ENCODE peak calls at places on chromosomes 12 and 14, in eight cellular contexts. One of them, this sample, is unnamed.

GRCh38 chr12:118960161-118960560 is 21.2 kb upstream of the SRRM4 start:
- DNase-seq in body of pancreas: no peak
- DNase-seq in pancreas: no peak
- DNase-seq in hepatocyte: no peak
- DNase-seq in esophagus squamous epithelium: no peak
- DNase-seq in foreskin keratinocyte: no peak
- DNase-seq in upper lobe of left lung: no peak
- DNase-seq in dorsolateral prefrontal cortex: peak
- DNase-seq in this sample: no peak

GRCh38 chr12:92541024-92541423 is 161.8 kb upstream of the PLEKHG7 start:
- DNase-seq in esophagus squamous epithelium: no peak
- DNase-seq in pancreas: no peak
- DNase-seq in upper lobe of left lung: no peak
- DNase-seq in body of pancreas: no peak
- DNase-seq in foreskin keratinocyte: no peak
- DNase-seq in hepatocyte: no peak
- DNase-seq in dorsolateral prefrontal cortex: no peak
- DNase-seq in this sample: no peak

GRCh38 chr12:120399531-120399930 is 30.6 kb upstream of the MSI1 start:
- DNase-seq in pancreas: no peak
- DNase-seq in upper lobe of left lung: no peak
- DNase-seq in dorsolateral prefrontal cortex: no peak
- DNase-seq in foreskin keratinocyte: peak
- DNase-seq in body of pancreas: no peak
- DNase-seq in hepatocyte: no peak
- DNase-seq in esophagus squamous epithelium: no peak
- DNase-seq in this sample: no peak

GRCh38 chr12:54680374-54680773 is 32.2 kb upstream of the DCD start:
- DNase-seq in body of pancreas: peak
- DNase-seq in esophagus squamous epithelium: no peak
- DNase-seq in pancreas: peak
- DNase-seq in upper lobe of left lung: no peak
- DNase-seq in dorsolateral prefrontal cortex: no peak
- DNase-seq in hepatocyte: no peak
- DNase-seq in foreskin keratinocyte: no peak
- DNase-seq in this sample: peak

GRCh38 chr14:102363182-102363952 is 626 bp downstream of the TECPR2 start:
- DNase-seq in dorsolateral prefrontal cortex: no peak
- DNase-seq in esophagus squamous epithelium: no peak
- DNase-seq in upper lobe of left lung: peak
- DNase-seq in body of pancreas: no peak
- DNase-seq in hepatocyte: peak
- DNase-seq in pancreas: no peak
- DNase-seq in foreskin keratinocyte: peak
- DNase-seq in this sample: peak

GRCh38 chr14:65290830-65291229 is 121.7 kb upstream of the FUT8 start:
- DNase-seq in pancreas: no peak
- DNase-seq in esophagus squamous epithelium: no peak
- DNase-seq in upper lobe of left lung: no peak
- DNase-seq in body of pancreas: no peak
- DNase-seq in dorsolateral prefrontal cortex: no peak
- DNase-seq in foreskin keratinocyte: peak
- DNase-seq in hepatocyte: no peak
- DNase-seq in this sample: peak

GRCh38 chr12:71197460-71197859 is 39.7 kb upstream of the TSPAN8 start:
- DNase-seq in upper lobe of left lung: no peak
- DNase-seq in hepatocyte: no peak
- DNase-seq in dorsolateral prefrontal cortex: no peak
- DNase-seq in foreskin keratinocyte: peak
- DNase-seq in esophagus squamous epithelium: no peak
- DNase-seq in body of pancreas: no peak
- DNase-seq in pancreas: no peak
- DNase-seq in this sample: no peak

GRCh38 chr12:95131589-95132335 is 58.3 kb upstream of the NR2C1 start:
- DNase-seq in upper lobe of left lung: no peak
- DNase-seq in foreskin keratinocyte: no peak
- DNase-seq in body of pancreas: no peak
- DNase-seq in pancreas: no peak
- DNase-seq in hepatocyte: no peak
- DNase-seq in esophagus squamous epithelium: no peak
- DNase-seq in dorsolateral prefrontal cortex: no peak
- DNase-seq in this sample: no peak

GRCh38 chr14:61145258-61145902 is 135.8 kb downstream of the TMEM30B start:
- DNase-seq in upper lobe of left lung: no peak
- DNase-seq in pancreas: no peak
- DNase-seq in body of pancreas: no peak
- DNase-seq in foreskin keratinocyte: peak
- DNase-seq in dorsolateral prefrontal cortex: no peak
- DNase-seq in esophagus squamous epithelium: no peak
- DNase-seq in hepatocyte: peak
- DNase-seq in this sample: peak

GRCh38 chr12:64160718-64161060 is 61.4 kb downstream of the KICS2 start:
- DNase-seq in esophagus squamous epithelium: no peak
- DNase-seq in dorsolateral prefrontal cortex: no peak
- DNase-seq in body of pancreas: no peak
- DNase-seq in upper lobe of left lung: no peak
- DNase-seq in foreskin keratinocyte: peak
- DNase-seq in pancreas: no peak
- DNase-seq in hepatocyte: no peak
- DNase-seq in this sample: peak

GRCh38 chr14:71931492-71932228 is 569 bp upstream of the RGS6 start:
- DNase-seq in upper lobe of left lung: no peak
- DNase-seq in foreskin keratinocyte: peak
- DNase-seq in pancreas: no peak
- DNase-seq in dorsolateral prefrontal cortex: peak
- DNase-seq in hepatocyte: no peak
- DNase-seq in esophagus squamous epithelium: no peak
- DNase-seq in body of pancreas: no peak
- DNase-seq in this sample: no peak

GRCh38 chr14:95156765-95157194 is 549 bp downstream of the DICER1 start:
- DNase-seq in hepatocyte: peak
- DNase-seq in body of pancreas: peak
- DNase-seq in upper lobe of left lung: peak
- DNase-seq in dorsolateral prefrontal cortex: no peak
- DNase-seq in foreskin keratinocyte: no peak
- DNase-seq in pancreas: peak
- DNase-seq in esophagus squamous epithelium: no peak
- DNase-seq in this sample: peak

GRCh38 chr12:98838282-98838681 is 193.2 kb downstream of the APAF1 start:
- DNase-seq in body of pancreas: no peak
- DNase-seq in esophagus squamous epithelium: no peak
- DNase-seq in dorsolateral prefrontal cortex: peak
- DNase-seq in hepatocyte: no peak
- DNase-seq in foreskin keratinocyte: no peak
- DNase-seq in upper lobe of left lung: no peak
- DNase-seq in pancreas: no peak
- DNase-seq in this sample: no peak

GRCh38 chr12:121812320-121812871 is 8.6 kb downstream of the SETD1B start:
- DNase-seq in hepatocyte: peak
- DNase-seq in pancreas: peak
- DNase-seq in esophagus squamous epithelium: no peak
- DNase-seq in foreskin keratinocyte: peak
- DNase-seq in dorsolateral prefrontal cortex: peak
- DNase-seq in body of pancreas: peak
- DNase-seq in upper lobe of left lung: peak
- DNase-seq in this sample: peak

GRCh38 chr12:111313833-111314259 is 55.0 kb downstream of the PHETA1 start:
- DNase-seq in body of pancreas: peak
- DNase-seq in foreskin keratinocyte: peak
- DNase-seq in hepatocyte: peak
- DNase-seq in upper lobe of left lung: peak
- DNase-seq in pancreas: peak
- DNase-seq in esophagus squamous epithelium: no peak
- DNase-seq in dorsolateral prefrontal cortex: peak
- DNase-seq in this sample: peak

GRCh38 chr12:13534645-13535398 is 338.3 kb downstream of the EMP1 start:
- DNase-seq in body of pancreas: peak
- DNase-seq in upper lobe of left lung: peak
- DNase-seq in dorsolateral prefrontal cortex: peak
- DNase-seq in foreskin keratinocyte: peak
- DNase-seq in pancreas: peak
- DNase-seq in esophagus squamous epithelium: no peak
- DNase-seq in hepatocyte: peak
- DNase-seq in this sample: peak

GRCh38 chr12:40587970-40588369 is 104.3 kb upstream of the CNTN1 start:
- DNase-seq in esophagus squamous epithelium: no peak
- DNase-seq in pancreas: no peak
- DNase-seq in upper lobe of left lung: no peak
- DNase-seq in hepatocyte: no peak
- DNase-seq in foreskin keratinocyte: peak
- DNase-seq in dorsolateral prefrontal cortex: no peak
- DNase-seq in body of pancreas: no peak
- DNase-seq in this sample: no peak

GRCh38 chr12:40336573-40337199 is 111.9 kb downstream of the LRRK2 start:
- DNase-seq in pancreas: no peak
- DNase-seq in body of pancreas: no peak
- DNase-seq in esophagus squamous epithelium: no peak
- DNase-seq in foreskin keratinocyte: peak
- DNase-seq in dorsolateral prefrontal cortex: no peak
- DNase-seq in hepatocyte: peak
- DNase-seq in upper lobe of left lung: no peak
- DNase-seq in this sample: peak

GRCh38 chr12:130162267-130162666 is at the start of gene FZD10:
- DNase-seq in body of pancreas: peak
- DNase-seq in upper lobe of left lung: peak
- DNase-seq in hepatocyte: peak
- DNase-seq in pancreas: peak
- DNase-seq in foreskin keratinocyte: peak
- DNase-seq in esophagus squamous epithelium: no peak
- DNase-seq in dorsolateral prefrontal cortex: no peak
- DNase-seq in this sample: peak
- H3K27ac ChIP-seq in body of pancreas: no peak
- H3K27ac ChIP-seq in upper lobe of left lung: no peak
- H3K27ac ChIP-seq in hepatocyte: peak
- H3K27ac ChIP-seq in pancreas: no peak
- H3K27ac ChIP-seq in foreskin keratinocyte: no peak
- H3K27ac ChIP-seq in esophagus squamous epithelium: peak
- H3K27ac ChIP-seq in dorsolateral prefrontal cortex: no peak
- H3K27ac ChIP-seq in this sample: no peak

DNA sequence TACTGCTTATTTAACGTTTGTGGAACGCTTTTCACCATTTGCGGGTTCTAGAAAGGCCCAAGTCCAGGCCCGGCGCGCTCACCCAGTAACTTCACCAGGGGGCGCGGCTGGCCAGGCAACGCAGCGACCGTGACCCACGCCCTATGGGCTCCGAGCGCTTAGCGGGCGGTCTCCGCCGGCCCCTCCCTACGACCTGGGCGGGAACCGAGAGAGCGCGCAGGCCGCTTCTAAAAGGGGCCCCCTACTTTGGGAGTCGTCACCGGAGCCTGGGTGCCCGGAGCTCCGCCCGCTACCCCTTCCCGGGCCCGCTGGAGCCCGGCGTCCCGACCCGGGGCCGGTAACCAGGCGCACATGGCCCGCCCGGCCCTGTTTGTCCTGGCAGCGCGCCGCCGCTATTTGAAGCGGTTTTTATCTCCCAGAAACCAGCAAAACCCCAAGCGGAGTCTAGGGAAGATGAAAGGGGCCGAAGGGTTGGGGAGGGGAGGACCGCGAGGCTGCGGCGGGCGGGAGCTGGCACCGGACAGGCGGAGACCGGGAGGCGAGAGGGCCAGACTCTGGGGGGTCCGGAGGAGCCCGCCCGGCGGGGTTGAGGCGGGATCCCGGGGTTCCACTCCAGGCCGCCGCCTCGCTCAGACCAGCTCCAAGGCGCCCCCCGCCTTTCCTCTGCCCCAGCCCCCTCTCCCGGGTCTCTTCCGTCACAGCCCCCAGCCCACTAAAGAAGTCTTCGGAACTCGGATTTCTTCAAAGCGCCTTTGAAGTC is 3.5 kb upstream of the AAAS start:
- DNase-seq in dorsolateral prefrontal cortex: peak
- DNase-seq in foreskin keratinocyte: peak
- DNase-seq in hepatocyte: peak
- DNase-seq in body of pancreas: peak
- DNase-seq in pancreas: peak
- DNase-seq in esophagus squamous epithelium: peak
- DNase-seq in upper lobe of left lung: peak
- DNase-seq in this sample: peak
- TF ChIP-seq CTCF in dorsolateral prefrontal cortex: peak
- TF ChIP-seq CTCF in foreskin keratinocyte: peak
- TF ChIP-seq CTCF in hepatocyte: peak
- TF ChIP-seq CTCF in body of pancreas: peak
- TF ChIP-seq CTCF in pancreas: peak
- TF ChIP-seq CTCF in esophagus squamous epithelium: peak
- TF ChIP-seq CTCF in upper lobe of left lung: peak
- TF ChIP-seq CTCF in this sample: peak

DNA sequence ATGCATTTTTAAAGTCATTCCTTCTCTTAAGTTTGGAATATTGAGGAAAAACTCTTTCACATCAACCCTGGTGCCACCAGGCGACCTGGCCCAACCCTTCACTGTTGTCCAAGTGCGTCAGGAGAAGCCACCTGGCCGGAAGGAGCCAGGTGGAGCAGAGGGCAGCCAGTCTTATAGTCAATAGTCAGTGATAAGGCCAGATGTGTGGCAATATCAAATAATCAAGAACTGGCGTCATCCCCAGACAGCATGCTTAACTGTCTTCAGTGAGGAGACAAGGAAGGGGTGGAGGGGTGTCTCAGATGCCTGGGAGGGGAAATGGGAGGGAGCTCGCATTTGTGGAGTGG is 49.1 kb upstream of the FOS start:
- DNase-seq in dorsolateral prefrontal cortex: no peak
- DNase-seq in esophagus squamous epithelium: no peak
- DNase-seq in foreskin keratinocyte: peak
- DNase-seq in upper lobe of left lung: no peak
- DNase-seq in body of pancreas: peak
- DNase-seq in pancreas: peak
- DNase-seq in hepatocyte: no peak
- DNase-seq in this sample: no peak
- H3K27ac ChIP-seq in dorsolateral prefrontal cortex: no peak
- H3K27ac ChIP-seq in esophagus squamous epithelium: peak
- H3K27ac ChIP-seq in foreskin keratinocyte: peak
- H3K27ac ChIP-seq in upper lobe of left lung: no peak
- H3K27ac ChIP-seq in body of pancreas: peak
- H3K27ac ChIP-seq in pancreas: no peak
- H3K27ac ChIP-seq in hepatocyte: no peak
- H3K27ac ChIP-seq in this sample: peak

GRCh38 chr12:26370098-26370497 is 174.7 kb downstream of the SSPN start:
- DNase-seq in body of pancreas: no peak
- DNase-seq in dorsolateral prefrontal cortex: no peak
- DNase-seq in upper lobe of left lung: no peak
- DNase-seq in foreskin keratinocyte: no peak
- DNase-seq in hepatocyte: no peak
- DNase-seq in pancreas: no peak
- DNase-seq in esophagus squamous epithelium: no peak
- DNase-seq in this sample: no peak

GRCh38 chr12:26372856-26373255 is 177.5 kb downstream of the SSPN start:
- DNase-seq in esophagus squamous epithelium: no peak
- DNase-seq in foreskin keratinocyte: no peak
- DNase-seq in hepatocyte: no peak
- DNase-seq in upper lobe of left lung: no peak
- DNase-seq in body of pancreas: no peak
- DNase-seq in dorsolateral prefrontal cortex: no peak
- DNase-seq in pancreas: no peak
- DNase-seq in this sample: no peak

GRCh38 chr12:26369588-26369987 is 174.2 kb downstream of the SSPN start:
- DNase-seq in dorsolateral prefrontal cortex: no peak
- DNase-seq in body of pancreas: no peak
- DNase-seq in upper lobe of left lung: no peak
- DNase-seq in pancreas: no peak
- DNase-seq in esophagus squamous epithelium: no peak
- DNase-seq in hepatocyte: peak
- DNase-seq in foreskin keratinocyte: peak
- DNase-seq in this sample: peak

GRCh38 chr12:26373606-26374495 is 178.5 kb downstream of the SSPN start:
- DNase-seq in foreskin keratinocyte: peak
- DNase-seq in pancreas: no peak
- DNase-seq in hepatocyte: no peak
- DNase-seq in dorsolateral prefrontal cortex: no peak
- DNase-seq in body of pancreas: no peak
- DNase-seq in upper lobe of left lung: no peak
- DNase-seq in esophagus squamous epithelium: no peak
- DNase-seq in this sample: peak

GRCh38 chr12:26368331-26368730 is 173.0 kb downstream of the SSPN start:
- DNase-seq in esophagus squamous epithelium: no peak
- DNase-seq in dorsolateral prefrontal cortex: no peak
- DNase-seq in pancreas: no peak
- DNase-seq in upper lobe of left lung: no peak
- DNase-seq in foreskin keratinocyte: no peak
- DNase-seq in body of pancreas: no peak
- DNase-seq in hepatocyte: no peak
- DNase-seq in this sample: no peak
- TF ChIP-seq CTCF in esophagus squamous epithelium: no peak
- TF ChIP-seq CTCF in dorsolateral prefrontal cortex: no peak
- TF ChIP-seq CTCF in pancreas: no peak
- TF ChIP-seq CTCF in upper lobe of left lung: no peak
- TF ChIP-seq CTCF in foreskin keratinocyte: no peak
- TF ChIP-seq CTCF in body of pancreas: no peak
- TF ChIP-seq CTCF in hepatocyte: no peak
- TF ChIP-seq CTCF in this sample: no peak

This sample was measured in RWPE1.